ENCODE peak calls at places on chromosomes 12 and 14, in seven cellular contexts. X, L, U, N, P, R and Y are unnamed samples.
A peak's percentile ranks its signal among the peaks of the same experiment; 100 is the strongest.

GRCh38 chr12:113142173-113142885 is 6.8 kb upstream of the RASAL1 start:
- DNase-seq in X (no peak), U (no peak), N (no peak), L (peak; percentile 56), P (peak; percentile 61), R (no peak), Y (peak; percentile 71)

GRCh38 chr12:44436756-44437155 is 439.4 kb downstream of the NELL2 start:
- DNase-seq in X (no peak), L (no peak), U (no peak), P (no peak), N (no peak), R (no peak), Y (no peak)

GRCh38 chr12:54394281-54394719 is 9.8 kb upstream of the ZNF385A start:
- DNase-seq in U (peak; percentile 60), P (no peak), X (no peak), R (no peak), L (peak; percentile 77), N (peak; percentile 56), Y (peak; percentile 40)

GRCh38 chr14:63727231-63727735 is 582 bp downstream of the SGPP1 start:
- DNase-seq in L (peak; percentile 64), P (peak; percentile 66), X (no peak), R (no peak), U (peak; percentile 42), N (peak; percentile 14), Y (peak; percentile 58)

GRCh38 chr12:128258866-128259555 is 8.0 kb upstream of the TMEM132C start:
- DNase-seq in U (no peak), L (no peak), N (no peak), R (no peak), P (no peak), X (no peak), Y (no peak)

GRCh38 chr12:47225356-47225755 is 145.6 kb upstream of the AMIGO2 start:
- DNase-seq in L (no peak), X (no peak), U (no peak), N (no peak), R (no peak), P (no peak), Y (no peak)

GRCh38 chr14:64960762-64961276 is 11.3 kb downstream of the RAB15 start:
- DNase-seq in X (no peak), N (no peak), R (no peak), L (no peak), P (peak; percentile 66), U (no peak), Y (no peak)

GRCh38 chr12:54569072-54569471 is 19.4 kb downstream of the PPP1R1A start:
- DNase-seq in N (no peak), X (no peak), P (no peak), L (no peak), R (no peak), U (no peak), Y (no peak)

GRCh38 chr14:95183532-95184412 is 26.4 kb upstream of the DICER1 start:
- DNase-seq in P (no peak), N (no peak), U (no peak), L (no peak), X (no peak), R (no peak), Y (no peak)

GRCh38 chr14:95184413-95184790 is 27.1 kb upstream of the DICER1 start:
- DNase-seq in U (no peak), X (no peak), L (no peak), R (no peak), P (no peak), N (no peak), Y (no peak)

GRCh38 chr14:95183082-95183481 is 25.8 kb upstream of the DICER1 start:
- DNase-seq in N (no peak), X (no peak), R (no peak), P (no peak), U (no peak), L (no peak), Y (no peak)

GRCh38 chr14:95185452-95186392 is 28.4 kb upstream of the DICER1 start:
- DNase-seq in X (no peak), U (no peak), L (peak; percentile 62), P (peak; percentile 64), N (no peak), R (no peak), Y (no peak)

GRCh38 chr14:95185033-95185432 is 27.7 kb upstream of the DICER1 start:
- DNase-seq in R (no peak), U (no peak), L (no peak), P (peak; percentile 66), X (no peak), N (no peak), Y (no peak)
- H3K27ac ChIP-seq in R (no peak overlapping the region), U (no peak overlapping the region), L (peak overlapping the region; percentile 77), P (peak overlapping the region; percentile 91), X (no peak overlapping the region), N (no peak overlapping the region), Y (peak overlapping the region; percentile 49)

GRCh38 chr12:96230646-96231045 is 36.5 kb downstream of the ELK3 start:
- DNase-seq in R (no peak), N (no peak), X (no peak), U (no peak), P (no peak), L (no peak), Y (no peak)

GRCh38 chr12:96233941-96234461 is 39.8 kb downstream of the ELK3 start:
- DNase-seq in L (peak; percentile 82), N (no peak), P (peak; percentile 91), U (peak; percentile 46), R (no peak), X (peak; percentile 82), Y (peak; percentile 87)

GRCh38 chr12:96235497-96235826 is 41.3 kb downstream of the ELK3 start:
- DNase-seq in U (no peak), N (no peak), R (no peak), L (no peak), X (no peak), P (no peak), Y (no peak)

GRCh38 chr12:96234591-96235496 is 40.7 kb downstream of the ELK3 start:
- DNase-seq in X (no peak), U (no peak), N (no peak), R (no peak), P (no peak), L (no peak), Y (no peak)

GRCh38 chr12:96233168-96233567 is 39.0 kb downstream of the ELK3 start:
- DNase-seq in P (no peak), R (no peak), X (no peak), L (no peak), U (no peak), N (no peak), Y (no peak)
- H3K27ac ChIP-seq in P (no peak overlapping the region), R (no peak overlapping the region), X (peak overlapping the region; percentile 82), L (peak overlapping the region; percentile 85), U (peak overlapping the region; percentile 70), N (no peak overlapping the region), Y (peak overlapping the region; percentile 94)

GRCh38 chr12:997505-997904 is 6.5 kb downstream of the ERC1 start:
- DNase-seq in U (no peak), X (no peak), N (no peak), L (no peak), R (no peak), P (no peak), Y (no peak)
- H3K27ac ChIP-seq in U (no peak overlapping the region), X (peak overlapping the region; percentile 44), N (no peak overlapping the region), L (no peak overlapping the region), R (no peak overlapping the region), P (no peak overlapping the region), Y (no peak overlapping the region)

DNA sequence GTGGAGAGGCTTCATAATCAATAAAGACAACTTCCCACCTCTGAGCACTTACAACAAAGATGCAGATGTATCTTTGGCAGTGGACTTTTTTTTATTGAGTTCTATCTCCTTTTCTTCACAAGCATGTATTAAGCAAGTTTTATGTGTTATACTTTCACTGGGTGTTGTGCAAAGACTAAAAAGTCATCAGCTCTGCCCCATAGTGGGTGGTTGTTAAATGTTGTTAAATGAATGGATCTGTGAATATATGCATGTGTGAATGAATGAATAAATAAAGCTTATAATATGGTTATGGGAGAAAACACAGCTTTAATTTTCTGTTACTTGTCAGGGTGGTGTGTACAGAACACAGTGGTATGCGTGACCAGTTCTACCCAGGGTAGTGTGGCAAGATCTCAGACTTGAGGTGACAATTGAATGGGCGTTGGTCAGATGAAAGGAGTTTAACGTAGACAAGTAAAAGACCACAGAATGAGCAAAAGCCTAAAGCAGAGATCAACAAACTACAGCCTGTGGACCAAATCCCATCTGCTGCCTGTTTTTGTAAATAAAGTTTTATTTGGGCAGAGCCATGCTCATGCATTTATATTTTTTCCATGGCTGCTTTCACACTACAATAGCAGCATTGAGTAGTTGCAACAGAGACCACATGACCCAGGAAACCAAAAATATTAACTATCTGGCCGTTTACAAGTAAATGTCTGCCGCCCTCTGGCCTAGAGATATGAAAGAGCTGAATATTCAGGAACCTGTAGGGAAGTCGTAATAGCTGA is 207.3 kb upstream of the EEA1 start:
- DNase-seq in P (no peak), N (no peak), X (no peak), U (no peak), L (no peak), R (no peak), Y (no peak)
- H3K27ac ChIP-seq in P (peak overlapping the region; percentile 95), N (no peak overlapping the region), X (no peak overlapping the region), U (no peak overlapping the region), L (no peak overlapping the region), R (no peak overlapping the region), Y (no peak overlapping the region)

DNA sequence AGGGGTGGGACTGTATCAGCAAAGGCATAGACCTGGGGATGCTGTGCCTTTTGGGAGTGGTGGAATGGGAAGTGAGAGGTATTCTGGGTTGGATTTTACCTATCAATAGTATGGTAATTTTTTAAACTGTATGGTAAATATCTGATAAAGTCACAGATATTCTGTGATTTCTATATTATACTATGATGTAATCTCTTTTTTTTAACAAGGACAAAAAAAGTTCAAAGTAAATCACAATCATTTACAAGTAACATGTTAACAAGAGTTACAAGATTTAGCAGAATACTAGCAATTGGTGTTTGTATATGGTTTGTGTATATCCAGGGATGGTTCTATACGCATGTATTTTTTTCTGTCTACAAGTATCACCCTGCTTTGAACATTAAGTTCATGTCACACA is 56.0 kb downstream of the BMAL2 start:
- DNase-seq in L (no peak), N (no peak), U (no peak), X (no peak), R (no peak), P (no peak), Y (no peak)
- H3K27ac ChIP-seq in L (no peak overlapping the region), N (no peak overlapping the region), U (no peak overlapping the region), X (no peak overlapping the region), R (no peak overlapping the region), P (no peak overlapping the region), Y (no peak overlapping the region)

GRCh38 chr12:4133636-4134433 is 139.7 kb upstream of the CCND2 start:
- DNase-seq in U (no peak), N (no peak), X (no peak), P (no peak), L (no peak), R (no peak), Y (no peak)
- H3K27ac ChIP-seq in U (no peak overlapping the region), N (no peak overlapping the region), X (no peak overlapping the region), P (no peak overlapping the region), L (no peak overlapping the region), R (no peak overlapping the region), Y (no peak overlapping the region)